ENCODE peak calls at places on chromosome 17, in nine cellular contexts. M is HFFc6; S is upper lobe of right lung; B is ascending aorta; F is CD8-positive, alpha-beta T cell; N is CD4-positive, alpha-beta T cell; X is BJ; Q is tibial artery; A is nephron progenitor cell. Z is an unnamed sample.

GRCh38 chr17:17722081-17722905 is 41.0 kb downstream of the RAI1 start:
- DNase-seq in M (peak), S (no peak), B (no peak), F (no peak), N (no peak), X (no peak), Q (no peak), A (peak), Z (peak)

GRCh38 chr17:1779571-1780074 is 17.8 kb downstream of the SERPINF1 start:
- DNase-seq in M (peak), S (no peak), B (no peak), F (no peak), N (no peak), X (peak), Q (peak), A (no peak), Z (peak)

GRCh38 chr17:77473615-77474226 is 333.0 kb downstream of the SEC14L1 start:
- DNase-seq in M (no peak), S (no peak), B (no peak), F (no peak), N (no peak), X (no peak), Q (no peak), A (no peak), Z (no peak)

GRCh38 chr17:80594666-80595269 is 50.1 kb downstream of the RPTOR start:
- DNase-seq in M (no peak), S (no peak), B (no peak), F (no peak), N (no peak), X (no peak), Q (no peak), A (no peak), Z (no peak)

GRCh38 chr17:78759203-78759968 is 22.7 kb downstream of the CYTH1 start:
- DNase-seq in M (no peak), S (peak), B (no peak), F (peak), N (peak), X (no peak), Q (peak), A (no peak), Z (no peak)

GRCh38 chr17:58741121-58741625 is 14.5 kb upstream of the PPM1E start:
- DNase-seq in M (peak), S (no peak), B (no peak), F (no peak), N (no peak), X (peak), Q (no peak), A (no peak), Z (no peak)

GRCh38 chr17:74838275-74838674 is 21.4 kb downstream of the GRIN2C start:
- DNase-seq in M (no peak), S (no peak), B (no peak), F (no peak), N (no peak), X (no peak), Q (no peak), A (peak), Z (no peak)

GRCh38 chr17:58918879-58919278 is 163.2 kb downstream of the PPM1E start:
- DNase-seq in M (no peak), S (no peak), B (no peak), F (no peak), N (no peak), X (no peak), Q (no peak), A (no peak), Z (no peak)

GRCh38 chr17:6061290-6061689 is 8.9 kb upstream of the WSCD1 start:
- DNase-seq in M (peak), S (no peak), B (peak), F (no peak), N (no peak), X (no peak), Q (peak), A (no peak), Z (no peak)

GRCh38 chr17:40323317-40323716 is 14.3 kb downstream of the RARA start:
- DNase-seq in M (no peak), S (no peak), B (no peak), F (no peak), N (no peak), X (no peak), Q (no peak), A (no peak), Z (no peak)

GRCh38 chr17:8326591-8327583 is 12.8 kb upstream of the ODF4 start:
- DNase-seq in M (no peak), S (peak), B (no peak), F (peak), N (peak), X (no peak), Q (peak), A (peak), Z (no peak)

GRCh38 chr17:16052486-16052885 is 52.9 kb downstream of the TTC19 start:
- DNase-seq in M (peak), S (no peak), B (no peak), F (no peak), N (no peak), X (peak), Q (no peak), A (no peak), Z (no peak)

GRCh38 chr17:2683912-2684311 is 27.7 kb downstream of the CLUH start:
- DNase-seq in M (no peak), S (no peak), B (no peak), F (no peak), N (no peak), X (no peak), Q (no peak), A (no peak), Z (no peak)

GRCh38 chr17:2849327-2849670 is 53.1 kb downstream of the RAP1GAP2 start:
- DNase-seq in M (no peak), S (no peak), B (no peak), F (no peak), N (no peak), X (no peak), Q (no peak), A (peak), Z (no peak)

GRCh38 chr17:45260204-45260783 is 1.6 kb downstream of the SPATA32 start:
- DNase-seq in M (no peak), S (no peak), B (no peak), F (no peak), N (no peak), X (no peak), Q (no peak), A (no peak), Z (no peak)

GRCh38 chr17:7405413-7405881 is 1.6 kb upstream of the TMEM256 start:
- DNase-seq in M (no peak), S (no peak), B (no peak), F (no peak), N (no peak), X (no peak), Q (no peak), A (peak), Z (no peak)

GRCh38 chr17:75590314-75590761 is 2.7 kb downstream of the MYO15B start:
- DNase-seq in M (no peak), S (no peak), B (no peak), F (no peak), N (no peak), X (no peak), Q (no peak), A (no peak), Z (no peak)

GRCh38 chr17:27458524-27458908 is 2.3 kb downstream of the KSR1 start:
- DNase-seq in M (no peak), S (no peak), B (no peak), F (no peak), N (no peak), X (no peak), Q (no peak), A (no peak), Z (no peak)

GRCh38 chr17:49444384-49444783 is 29.7 kb upstream of the PHB1 start:
- DNase-seq in M (no peak), S (no peak), B (no peak), F (no peak), N (no peak), X (no peak), Q (no peak), A (no peak), Z (no peak)

GRCh38 chr17:78383725-78384471 is 5.4 kb downstream of the PGS1 start:
- DNase-seq in M (peak), S (peak), B (peak), F (no peak), N (peak), X (peak), Q (peak), A (no peak), Z (no peak)

GRCh38 chr17:9072626-9073339 is 51.5 kb downstream of the NTN1 start:
- DNase-seq in M (no peak), S (no peak), B (no peak), F (no peak), N (no peak), X (no peak), Q (peak), A (no peak), Z (no peak)

GRCh38 chr17:60252459-60252858 is 102.7 kb downstream of the CA4 start:
- DNase-seq in M (no peak), S (no peak), B (no peak), F (no peak), N (no peak), X (no peak), Q (no peak), A (no peak), Z (no peak)

GRCh38 chr17:76687278-76688164 is 23.2 kb downstream of the MXRA7 start:
- DNase-seq in M (no peak), S (no peak), B (no peak), F (no peak), N (no peak), X (no peak), Q (peak), A (no peak), Z (no peak)

GRCh38 chr17:61766520-61766919 is 96.8 kb downstream of the BRIP1 start:
- DNase-seq in M (peak), S (no peak), B (no peak), F (no peak), N (no peak), X (no peak), Q (no peak), A (no peak), Z (no peak)

GRCh38 chr17:78338860-78339259 is 21.0 kb downstream of the SOCS3 start:
- DNase-seq in M (no peak), S (no peak), B (no peak), F (no peak), N (no peak), X (no peak), Q (no peak), A (no peak), Z (no peak)

GRCh38 chr17:40818733-40819527 is 3.5 kb downstream of the KRT10 start:
- DNase-seq in M (peak), S (peak), B (peak), F (peak), N (peak), X (peak), Q (peak), A (peak), Z (peak)

GRCh38 chr17:63830278-63830677 is 2.8 kb upstream of the FTSJ3 start:
- DNase-seq in M (no peak), S (no peak), B (no peak), F (no peak), N (no peak), X (no peak), Q (no peak), A (no peak), Z (no peak)

GRCh38 chr17:52482271-52482670 is 323.8 kb upstream of the CA10 start:
- DNase-seq in M (no peak), S (no peak), B (no peak), F (no peak), N (no peak), X (no peak), Q (no peak), A (no peak), Z (no peak)

GRCh38 chr17:76752006-76752405 is 14.1 kb downstream of the MFSD11 start:
- DNase-seq in M (no peak), S (no peak), B (no peak), F (no peak), N (no peak), X (no peak), Q (no peak), A (no peak), Z (no peak)

GRCh38 chr17:31495049-31495885 is 103.8 kb downstream of the RAB11FIP4 start:
- DNase-seq in M (no peak), S (no peak), B (no peak), F (no peak), N (no peak), X (no peak), Q (no peak), A (no peak), Z (no peak)

GRCh38 chr17:77304746-77305473 is 164.1 kb downstream of the SEC14L1 start:
- DNase-seq in M (no peak), S (no peak), B (no peak), F (no peak), N (no peak), X (no peak), Q (no peak), A (no peak), Z (no peak)

GRCh38 chr17:32256012-32256694 is 9.5 kb upstream of the RHBDL3 start:
- DNase-seq in M (no peak), S (no peak), B (no peak), F (no peak), N (no peak), X (no peak), Q (no peak), A (no peak), Z (no peak)

GRCh38 chr17:61395409-61395982 is 4.1 kb upstream of the TBX2 start:
- DNase-seq in M (no peak), S (no peak), B (no peak), F (no peak), N (no peak), X (no peak), Q (no peak), A (no peak), Z (no peak)

GRCh38 chr17:63519972-63520882 is 2.9 kb upstream of the KCNH6 start:
- DNase-seq in M (no peak), S (no peak), B (no peak), F (no peak), N (no peak), X (no peak), Q (no peak), A (no peak), Z (no peak)

GRCh38 chr17:80082403-80083135 is 18.8 kb upstream of the GAA start:
- DNase-seq in M (peak), S (no peak), B (no peak), F (peak), N (peak), X (no peak), Q (peak), A (peak), Z (peak)

GRCh38 chr17:81034779-81035388 is at the start of gene BAIAP2:
- DNase-seq in M (peak), S (peak), B (peak), F (peak), N (peak), X (no peak), Q (peak), A (peak), Z (peak)

GRCh38 chr17:80308672-80309517 is 48.2 kb downstream of the RNF213 start:
- DNase-seq in M (no peak), S (peak), B (no peak), F (no peak), N (peak), X (no peak), Q (no peak), A (no peak), Z (no peak)

GRCh38 chr17:63474914-63475460 is 1.9 kb upstream of the ACE start:
- DNase-seq in M (no peak), S (no peak), B (no peak), F (no peak), N (no peak), X (no peak), Q (no peak), A (no peak), Z (no peak)

GRCh38 chr17:73591278-73592078 is 52.8 kb downstream of the SDK2 start:
- DNase-seq in M (no peak), S (no peak), B (no peak), F (peak), N (peak), X (no peak), Q (no peak), A (no peak), Z (no peak)

GRCh38 chr17:73592531-73592961 is 51.7 kb downstream of the SDK2 start:
- DNase-seq in M (no peak), S (no peak), B (no peak), F (peak), N (no peak), X (peak), Q (no peak), A (no peak), Z (no peak)

GRCh38 chr17:73594025-73594424 is 50.2 kb downstream of the SDK2 start:
- DNase-seq in M (no peak), S (no peak), B (no peak), F (no peak), N (no peak), X (no peak), Q (no peak), A (peak), Z (no peak)

GRCh38 chr17:73593249-73593965 is 50.8 kb downstream of the SDK2 start:
- DNase-seq in M (no peak), S (no peak), B (no peak), F (peak), N (no peak), X (no peak), Q (no peak), A (no peak), Z (no peak)

DNA sequence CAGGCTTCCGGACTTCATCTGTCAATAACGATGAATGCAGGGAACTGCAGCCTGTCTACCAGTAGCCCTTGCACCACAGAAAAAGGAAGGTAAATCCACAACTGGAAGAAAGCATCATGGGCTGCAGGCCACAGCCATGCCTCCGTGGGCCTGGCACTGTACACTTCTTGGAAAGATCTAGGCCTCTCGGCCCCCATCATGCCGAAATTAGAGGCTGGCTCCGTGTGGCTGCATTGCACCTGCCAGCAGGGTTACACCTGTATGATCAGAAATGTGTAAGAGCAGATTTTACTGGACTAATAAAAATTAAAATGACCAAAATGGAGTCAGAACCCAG is 52.2 kb downstream of the SDK2 start:
- DNase-seq in M (no peak), S (no peak), B (no peak), F (no peak), N (no peak), X (no peak), Q (no peak), A (no peak), Z (no peak)
- TF ChIP-seq CTCF in M (no peak), S (no peak), B (no peak), F (no peak), N (no peak), X (no peak), Q (no peak), A (no peak), Z (no peak)

GRCh38 chr17:66187718-66188117 is 4.2 kb downstream of the CEP112 start:
- DNase-seq in M (no peak), S (no peak), B (no peak), F (no peak), N (no peak), X (no peak), Q (no peak), A (no peak), Z (no peak)

GRCh38 chr17:66185842-66186241 is 6.1 kb downstream of the CEP112 start:
- DNase-seq in M (no peak), S (no peak), B (no peak), F (no peak), N (no peak), X (no peak), Q (no peak), A (no peak), Z (no peak)

GRCh38 chr17:66192378-66192687 is 400 bp upstream of the CEP112 start:
- DNase-seq in M (no peak), S (no peak), B (no peak), F (no peak), N (no peak), X (no peak), Q (no peak), A (no peak), Z (no peak)

GRCh38 chr17:66190738-66191606 is 961 bp downstream of the CEP112 start:
- DNase-seq in M (peak), S (no peak), B (no peak), F (no peak), N (no peak), X (no peak), Q (no peak), A (no peak), Z (no peak)

DNA sequence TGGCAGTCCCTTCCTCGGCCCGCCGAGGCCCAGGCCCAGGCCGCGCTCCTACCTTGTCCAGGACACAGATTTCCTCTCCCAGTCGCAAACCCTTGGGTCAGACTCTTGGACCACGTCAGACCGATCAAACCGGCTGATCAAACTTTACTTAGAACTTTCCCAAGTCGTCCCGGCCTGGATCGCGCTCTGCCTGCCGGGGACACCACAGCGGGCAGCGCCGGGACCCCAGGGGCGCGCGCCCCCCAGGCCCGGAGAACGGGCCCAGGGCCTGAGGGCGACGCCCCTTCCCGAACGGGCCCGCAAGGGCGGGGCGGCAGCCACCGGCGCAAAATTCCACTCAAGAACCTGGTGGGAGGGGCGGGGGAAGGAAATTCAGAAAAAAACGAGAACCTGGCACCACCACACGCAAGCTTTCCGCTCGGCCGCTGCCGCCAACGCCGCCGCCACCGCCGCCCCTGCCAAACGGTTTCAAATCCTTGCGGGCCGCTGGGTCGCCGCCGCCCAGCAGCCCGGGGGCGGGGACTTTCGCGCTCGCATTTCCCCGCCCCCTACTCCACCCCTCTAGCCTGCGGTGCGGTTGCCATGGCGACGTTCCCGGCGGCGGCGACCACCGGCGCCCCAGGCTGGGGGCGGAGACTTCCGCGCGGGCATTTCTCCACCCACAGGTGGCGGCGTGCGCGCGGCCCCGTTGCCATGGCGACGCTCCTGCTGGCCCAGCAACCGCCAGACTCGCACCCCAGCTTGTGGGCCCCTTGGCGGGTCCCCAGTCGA is at the start of gene CEP112:
- DNase-seq in M (peak), S (peak), B (no peak), F (peak), N (peak), X (no peak), Q (peak), A (peak), Z (peak)
- TF ChIP-seq CTCF in M (peak), S (no peak), B (no peak), F (no peak), N (no peak), X (no peak), Q (no peak), A (no peak), Z (no peak)

GRCh38 chr17:30352247-30352814 is 18.5 kb upstream of the TMIGD1 start:
- DNase-seq in M (no peak), S (no peak), B (no peak), F (no peak), N (no peak), X (no peak), Q (no peak), A (no peak), Z (no peak)
- TF ChIP-seq CTCF in M (no peak), S (no peak), B (no peak), F (no peak), N (no peak), X (no peak), Q (no peak), A (no peak), Z (no peak)

GRCh38 chr17:82127704-82128103 is 29.7 kb upstream of the FASN start:
- DNase-seq in M (no peak), S (no peak), B (no peak), F (peak), N (no peak), X (no peak), Q (no peak), A (no peak), Z (no peak)

GRCh38 chr17:82128287-82128686 is 30.3 kb upstream of the FASN start:
- DNase-seq in M (no peak), S (no peak), B (no peak), F (no peak), N (no peak), X (no peak), Q (no peak), A (no peak), Z (no peak)

GRCh38 chr17:82127315-82127595 is 29.2 kb upstream of the FASN start:
- DNase-seq in M (no peak), S (no peak), B (no peak), F (no peak), N (no peak), X (no peak), Q (no peak), A (no peak), Z (no peak)

GRCh38 chr17:82126479-82127314 is 28.7 kb upstream of the FASN start:
- DNase-seq in M (no peak), S (no peak), B (no peak), F (peak), N (peak), X (no peak), Q (no peak), A (no peak), Z (no peak)

GRCh38 chr17:82129095-82129494 is 31.1 kb upstream of the FASN start:
- DNase-seq in M (no peak), S (no peak), B (no peak), F (no peak), N (no peak), X (no peak), Q (no peak), A (no peak), Z (no peak)
- TF ChIP-seq CTCF in M (peak), S (no peak), B (no peak), F (no peak), N (no peak), X (no peak), Q (no peak), A (no peak), Z (no peak)